ENCODE peak calls at places on chromosome 3, in six cellular contexts. K, E, C, M, V and S are unnamed samples.

GRCh38 chr3:170207717-170208116 is 14.5 kb upstream of the PRKCI start:
- DNase-seq in K (no peak), E (no peak), C (no peak), M (no peak), V (no peak), S (no peak)

GRCh38 chr3:182412066-182412465 is 381.2 kb upstream of the ATP11B start:
- DNase-seq in K (no peak), E (no peak), C (no peak), M (no peak), V (no peak), S (no peak)

GRCh38 chr3:58222161-58222724 is 11.5 kb upstream of the DNASE1L3 start:
- DNase-seq in K (peak), E (no peak), C (no peak), M (no peak), V (no peak), S (no peak)

GRCh38 chr3:31106204-31106603 is 211.7 kb upstream of the GADL1 start:
- DNase-seq in K (no peak), E (no peak), C (no peak), M (no peak), V (no peak), S (no peak)

GRCh38 chr3:121895121-121895520 is 920 bp downstream of the SLC15A2 start:
- DNase-seq in K (no peak), E (no peak), C (no peak), M (no peak), V (no peak), S (no peak)

GRCh38 chr3:134640872-134641470 is 9.9 kb downstream of the KY start:
- DNase-seq in K (peak), E (no peak), C (no peak), M (peak), V (no peak), S (no peak)

GRCh38 chr3:139024968-139025367 is 4.2 kb upstream of the PRR23B start:
- DNase-seq in K (no peak), E (no peak), C (no peak), M (no peak), V (no peak), S (no peak)

GRCh38 chr3:188008582-188009213 is 145.3 kb upstream of the LPP start:
- DNase-seq in K (no peak), E (no peak), C (no peak), M (no peak), V (no peak), S (no peak)

GRCh38 chr3:147760998-147761397 is 351.8 kb downstream of the ZIC1 start:
- DNase-seq in K (no peak), E (no peak), C (no peak), M (no peak), V (no peak), S (no peak)

GRCh38 chr3:190825389-190826016 is 37.0 kb downstream of the GMNC start:
- DNase-seq in K (no peak), E (no peak), C (no peak), M (no peak), V (no peak), S (no peak)

GRCh38 chr3:52056521-52056967 is at the start of gene DUSP7:
- DNase-seq in K (peak), E (peak), C (peak), M (no peak), V (no peak), S (peak)

GRCh38 chr3:123571264-123571972 is 13.4 kb downstream of the HACD2 start:
- DNase-seq in K (peak), E (peak), C (no peak), M (no peak), V (no peak), S (no peak)

GRCh38 chr3:13590841-13591515 is 42.1 kb downstream of the FBLN2 start:
- DNase-seq in K (no peak), E (no peak), C (no peak), M (no peak), V (no peak), S (no peak)

GRCh38 chr3:115092220-115092791 is 54.8 kb downstream of the ZBTB20 start:
- DNase-seq in K (peak), E (peak), C (peak), M (peak), V (peak), S (no peak)

GRCh38 chr3:27685474-27685873 is 36.6 kb downstream of the EOMES start:
- DNase-seq in K (no peak), E (no peak), C (no peak), M (no peak), V (no peak), S (no peak)

GRCh38 chr3:43153189-43154083 is 47.6 kb upstream of the POMGNT2 start:
- DNase-seq in K (no peak), E (peak), C (no peak), M (no peak), V (no peak), S (no peak)
- TF ChIP-seq CTCF in K (peak), E (no peak), C (no peak), M (no peak), V (no peak), S (no peak)

DNA sequence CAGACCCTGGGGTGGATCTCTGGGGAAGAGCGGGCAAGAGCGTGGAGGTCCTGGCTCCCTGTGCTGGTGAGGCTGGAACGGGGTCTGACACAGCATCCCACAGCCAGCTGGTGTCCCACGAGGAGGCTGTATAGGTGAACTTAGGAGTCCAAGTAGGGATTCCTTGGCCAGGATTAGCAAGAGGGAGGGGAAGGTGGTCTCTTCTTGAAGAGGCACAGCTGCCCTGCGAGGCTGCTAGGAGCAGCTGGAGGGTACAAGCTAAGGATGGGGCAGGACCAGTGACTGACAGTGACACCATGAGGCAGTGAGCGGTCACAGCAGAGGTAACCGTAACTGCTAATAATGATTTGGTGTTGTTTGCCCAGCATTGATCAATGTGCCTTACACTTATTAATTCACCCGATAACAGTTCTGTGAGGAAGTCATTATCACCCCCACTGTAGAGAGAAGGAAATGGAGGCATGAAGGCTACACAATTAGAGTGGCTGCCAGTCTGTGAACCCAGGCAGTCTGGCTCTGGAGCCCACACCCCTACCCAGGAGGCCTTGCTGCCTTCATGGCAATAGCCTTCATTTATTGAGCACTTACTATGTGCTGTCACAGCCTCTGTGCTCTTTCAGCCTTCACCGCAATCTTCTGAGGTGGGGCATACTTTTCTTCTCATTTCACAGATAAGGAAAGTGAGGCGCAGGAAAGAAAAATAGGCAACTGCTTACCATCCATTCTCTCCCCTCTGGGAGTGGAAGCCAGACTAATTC is 59.4 kb downstream of the TMEM44 start:
- DNase-seq in K (peak), E (peak), C (no peak), M (no peak), V (peak), S (no peak)
- TF ChIP-seq CTCF in K (peak), E (peak), C (peak), M (peak), V (peak), S (no peak)

DNA sequence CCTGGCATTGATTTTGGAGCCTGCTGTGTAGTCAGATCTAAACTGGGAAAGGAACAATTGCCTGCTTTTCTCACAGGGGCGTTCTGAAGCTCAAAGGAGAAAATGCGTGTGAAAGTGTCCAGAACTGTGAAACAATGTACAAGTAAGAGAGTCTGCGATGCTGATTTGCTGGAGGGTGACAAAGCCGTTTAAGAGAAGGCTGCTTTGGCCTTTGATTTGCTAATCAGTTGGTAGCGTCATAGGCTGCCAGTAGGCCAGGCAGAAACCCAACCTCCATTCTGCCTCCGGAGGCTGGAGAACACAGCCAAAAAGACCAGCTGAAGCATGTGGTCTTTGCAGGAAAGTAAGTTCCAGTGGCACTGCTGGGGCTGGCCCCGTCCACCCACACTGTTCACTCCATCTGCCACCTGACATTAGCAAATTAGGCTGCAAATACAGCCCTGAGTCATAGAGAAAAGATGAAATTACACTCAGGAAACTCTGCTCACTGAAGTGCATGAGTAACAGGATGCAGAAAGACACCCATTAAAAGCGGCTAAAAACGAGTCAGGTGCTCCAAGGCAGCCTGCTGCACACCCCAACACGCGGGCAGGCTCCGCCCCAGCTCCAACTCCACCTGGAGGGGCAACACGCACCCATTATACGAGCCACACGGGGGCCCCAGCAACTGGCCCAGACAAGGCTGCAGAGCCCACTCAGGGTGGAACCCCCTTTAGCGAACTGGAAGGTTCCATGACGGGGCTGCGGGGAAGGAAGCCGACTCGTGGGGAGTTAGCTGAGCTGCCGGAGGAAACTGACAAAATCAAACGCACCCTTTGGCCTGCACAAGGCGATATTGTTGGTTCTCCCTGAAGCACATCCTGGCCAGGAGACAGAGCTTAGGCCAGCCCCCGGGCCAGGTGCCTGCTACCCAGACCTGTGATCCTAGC is 31.6 kb downstream of the ZDHHC19 start:
- DNase-seq in K (peak), E (no peak), C (peak), M (no peak), V (peak), S (peak)
- TF ChIP-seq CTCF in K (peak), E (no peak), C (no peak), M (no peak), V (no peak), S (no peak)

GRCh38 chr3:156806698-156807097 is 19.5 kb upstream of the LEKR1 start:
- DNase-seq in K (no peak), E (no peak), C (no peak), M (no peak), V (no peak), S (no peak)
- TF ChIP-seq CTCF in K (no peak), E (no peak), C (no peak), M (no peak), V (no peak), S (no peak)

GRCh38 chr3:10215578-10216368 is 32.5 kb upstream of the TATDN2 start:
- DNase-seq in K (no peak), E (no peak), C (no peak), M (no peak), V (no peak), S (no peak)

GRCh38 chr3:10217359-10217758 is 30.9 kb upstream of the TATDN2 start:
- DNase-seq in K (no peak), E (no peak), C (no peak), M (no peak), V (no peak), S (no peak)

DNA sequence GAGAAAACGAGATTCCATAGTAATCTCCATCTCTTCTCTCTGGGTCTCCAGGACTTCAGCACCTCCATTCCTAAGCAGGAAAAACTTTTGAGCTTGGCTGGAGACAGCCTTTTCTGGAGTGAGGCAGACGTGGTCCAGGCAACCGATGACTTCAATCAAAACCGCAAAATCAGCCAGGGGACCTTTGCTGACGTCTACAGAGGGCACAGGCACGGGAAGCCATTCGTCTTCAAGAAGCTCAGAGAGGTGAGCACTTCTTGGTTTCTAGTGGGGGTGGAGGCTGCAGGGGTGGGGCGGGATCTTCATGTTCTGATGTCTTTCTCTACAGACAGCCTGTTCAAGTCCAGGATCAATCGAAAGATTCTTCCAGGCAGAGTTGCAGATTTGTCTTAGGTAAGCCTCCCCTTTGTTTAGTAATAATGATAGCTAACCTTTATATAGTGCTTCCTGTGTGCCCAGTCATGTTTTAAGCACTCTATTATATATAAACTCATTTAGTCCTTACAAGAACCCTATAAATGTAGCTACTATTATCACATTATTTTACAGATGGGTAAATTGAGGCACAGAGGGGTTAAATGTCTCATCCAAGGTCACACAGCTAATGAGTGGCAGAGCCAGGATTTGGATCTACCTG is 35.0 kb upstream of the TATDN2 start:
- DNase-seq in K (no peak), E (no peak), C (no peak), M (no peak), V (no peak), S (no peak)
- TF ChIP-seq CTCF in K (no peak), E (no peak), C (no peak), M (no peak), V (no peak), S (no peak)

DNA sequence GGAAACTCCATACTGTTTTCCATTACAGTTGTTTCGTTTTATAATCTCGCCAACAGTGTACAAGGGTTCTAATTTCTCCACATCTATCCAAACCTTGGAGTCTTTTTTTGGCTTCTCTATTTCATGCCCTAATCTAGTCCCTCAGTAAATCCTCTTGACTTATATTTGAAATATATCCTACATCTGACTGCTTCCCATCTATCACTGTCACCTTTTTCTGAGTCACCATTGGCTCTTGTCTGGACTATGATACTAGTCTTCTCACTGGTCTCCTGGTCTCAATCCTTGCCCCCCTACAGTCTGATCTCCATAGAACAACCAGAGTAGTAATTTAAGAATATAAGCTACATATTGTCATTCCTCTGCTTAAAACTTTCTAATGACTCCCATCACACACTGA is 80.0 kb downstream of the ITPR1 start:
- DNase-seq in K (no peak), E (no peak), C (no peak), M (no peak), V (no peak), S (no peak)
- TF ChIP-seq CTCF in K (no peak), E (no peak), C (no peak), M (no peak), V (no peak), S (no peak)

GRCh38 chr3:143972495-143973351 is 1.1 kb downstream of the DIPK2A start:
- DNase-seq in K (peak), E (peak), C (peak), M (peak), V (peak), S (peak)

GRCh38 chr3:143972155-143972494 is 502 bp downstream of the DIPK2A start:
- DNase-seq in K (no peak), E (no peak), C (peak), M (no peak), V (no peak), S (no peak)

GRCh38 chr3:143971367-143972154 is at the start of gene DIPK2A:
- DNase-seq in K (peak), E (peak), C (peak), M (peak), V (peak), S (peak)

GRCh38 chr3:143973352-143974021 is 1.9 kb downstream of the DIPK2A start:
- DNase-seq in K (no peak), E (peak), C (no peak), M (no peak), V (no peak), S (no peak)

DNA sequence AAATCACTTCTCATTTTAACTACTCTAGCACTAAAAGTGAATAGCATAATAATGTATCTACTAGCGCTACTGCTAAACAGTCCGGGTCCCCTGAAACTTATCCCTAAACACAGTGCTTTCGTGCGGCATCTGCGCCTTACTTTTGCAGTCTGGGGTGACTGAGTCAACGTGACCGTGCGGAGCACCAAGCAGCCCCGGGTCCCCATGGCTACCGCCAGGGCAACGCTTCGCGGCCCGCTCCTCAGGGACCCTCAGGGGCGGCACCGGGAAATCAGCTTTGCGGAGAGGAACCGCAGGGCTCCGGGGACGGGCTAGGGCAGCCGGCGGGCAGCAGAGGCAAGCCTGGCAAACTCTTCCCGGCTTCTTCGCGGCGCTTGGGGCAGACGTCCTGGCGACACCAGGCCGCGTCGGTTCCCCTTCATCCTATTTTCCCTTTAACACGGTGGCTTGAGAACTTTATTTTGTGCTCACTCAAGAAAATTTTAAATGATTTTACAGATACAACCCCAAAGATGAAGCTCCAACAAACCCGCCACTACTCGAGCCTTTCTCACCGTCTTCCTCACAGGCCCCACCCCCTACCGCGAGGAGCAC is 753 bp upstream of the DIPK2A start:
- DNase-seq in K (peak), E (peak), C (peak), M (peak), V (peak), S (peak)
- TF ChIP-seq CTCF in K (peak), E (no peak), C (no peak), M (no peak), V (no peak), S (no peak)

GRCh38 chr3:10333359-10333670 is 12.4 kb upstream of the SEC13 start:
- DNase-seq in K (no peak), E (peak), C (no peak), M (no peak), V (no peak), S (no peak)
- TF ChIP-seq CTCF in K (no peak), E (no peak), C (no peak), M (no peak), V (no peak), S (no peak)

GRCh38 chr3:42442640-42443039 is 32.2 kb upstream of the LYZL4 start:
- DNase-seq in K (peak), E (no peak), C (no peak), M (no peak), V (no peak), S (no peak)
- TF ChIP-seq CTCF in K (peak), E (no peak), C (no peak), M (no peak), V (no peak), S (no peak)

GRCh38 chr3:66858656-66859381 is 139.3 kb upstream of the KBTBD8 start:
- DNase-seq in K (peak), E (no peak), C (no peak), M (no peak), V (no peak), S (no peak)
- TF ChIP-seq CTCF in K (peak), E (no peak), C (no peak), M (no peak), V (no peak), S (no peak)